ENCODE peak calls at places on chromosomes 3 and 15, in ten cellular contexts. One of them, this sample, is unnamed. For H4K20me1, H3K36me3 and H3K27me3, the result is how much of the 10 kb centered on the place peaks cover.

GRCh38 chr3:101643861-101644613 is 32.9 kb downstream of the ZBTB11 start:
- DNase-seq in fibroblast of lung: peak
- DNase-seq in HCT116: peak
- DNase-seq in hepatocyte: no peak
- DNase-seq in endothelial cell of umbilical vein: peak
- DNase-seq in Karpas-422: no peak
- DNase-seq in IMR-90: peak
- DNase-seq in H1: no peak
- DNase-seq in HepG2: no peak
- DNase-seq in GM23248: peak
- DNase-seq in this sample: peak

GRCh38 chr15:40190591-40190990 is 29.7 kb downstream of the BUB1B start:
- DNase-seq in fibroblast of lung: peak
- DNase-seq in HCT116: no peak
- DNase-seq in hepatocyte: no peak
- DNase-seq in endothelial cell of umbilical vein: peak
- DNase-seq in Karpas-422: no peak
- DNase-seq in IMR-90: peak
- DNase-seq in H1: no peak
- DNase-seq in HepG2: no peak
- DNase-seq in GM23248: peak
- DNase-seq in this sample: peak

GRCh38 chr15:31062965-31063355 is 38.6 kb downstream of the TRPM1 start:
- DNase-seq in fibroblast of lung: no peak
- DNase-seq in HCT116: no peak
- DNase-seq in hepatocyte: no peak
- DNase-seq in endothelial cell of umbilical vein: peak
- DNase-seq in Karpas-422: no peak
- DNase-seq in IMR-90: no peak
- DNase-seq in H1: no peak
- DNase-seq in HepG2: no peak
- DNase-seq in GM23248: peak
- DNase-seq in this sample: no peak

GRCh38 chr15:92820233-92821021 is 79.7 kb upstream of the CHD2 start:
- DNase-seq in fibroblast of lung: peak
- DNase-seq in HCT116: peak
- DNase-seq in hepatocyte: peak
- DNase-seq in endothelial cell of umbilical vein: peak
- DNase-seq in Karpas-422: peak
- DNase-seq in IMR-90: peak
- DNase-seq in H1: peak
- DNase-seq in HepG2: peak
- DNase-seq in GM23248: peak
- DNase-seq in this sample: peak

GRCh38 chr15:25743160-25743908 is 119.8 kb downstream of the ATP10A start:
- DNase-seq in fibroblast of lung: peak
- DNase-seq in HCT116: no peak
- DNase-seq in hepatocyte: no peak
- DNase-seq in endothelial cell of umbilical vein: no peak
- DNase-seq in Karpas-422: no peak
- DNase-seq in IMR-90: peak
- DNase-seq in H1: no peak
- DNase-seq in HepG2: no peak
- DNase-seq in GM23248: no peak
- DNase-seq in this sample: no peak

GRCh38 chr3:127275287-127275781 is 12.5 kb downstream of the PRR20G start:
- DNase-seq in fibroblast of lung: peak
- DNase-seq in HCT116: no peak
- DNase-seq in hepatocyte: no peak
- DNase-seq in endothelial cell of umbilical vein: no peak
- DNase-seq in Karpas-422: no peak
- DNase-seq in IMR-90: no peak
- DNase-seq in H1: no peak
- DNase-seq in HepG2: no peak
- DNase-seq in GM23248: peak
- DNase-seq in this sample: peak

GRCh38 chr15:101439285-101439919 is 50.1 kb downstream of the PCSK6 start:
- DNase-seq in fibroblast of lung: peak
- DNase-seq in HCT116: no peak
- DNase-seq in hepatocyte: peak
- DNase-seq in endothelial cell of umbilical vein: no peak
- DNase-seq in Karpas-422: no peak
- DNase-seq in IMR-90: no peak
- DNase-seq in H1: no peak
- DNase-seq in HepG2: peak
- DNase-seq in GM23248: no peak
- DNase-seq in this sample: peak

GRCh38 chr3:77254967-77255831 is 215.3 kb downstream of the ROBO2 start:
- DNase-seq in fibroblast of lung: peak
- DNase-seq in HCT116: no peak
- DNase-seq in hepatocyte: peak
- DNase-seq in endothelial cell of umbilical vein: peak
- DNase-seq in Karpas-422: peak
- DNase-seq in IMR-90: peak
- DNase-seq in H1: no peak
- DNase-seq in HepG2: peak
- DNase-seq in GM23248: peak
- DNase-seq in this sample: peak

GRCh38 chr15:41746802-41747201 is 27.5 kb upstream of the MAPKBP1 start:
- DNase-seq in fibroblast of lung: peak
- DNase-seq in HCT116: no peak
- DNase-seq in hepatocyte: no peak
- DNase-seq in endothelial cell of umbilical vein: peak
- DNase-seq in Karpas-422: no peak
- DNase-seq in IMR-90: peak
- DNase-seq in H1: no peak
- DNase-seq in HepG2: no peak
- DNase-seq in GM23248: peak
- DNase-seq in this sample: peak

GRCh38 chr15:85760531-85761371 is 34.0 kb downstream of the KLHL25 start:
- DNase-seq in fibroblast of lung: no peak
- DNase-seq in HCT116: no peak
- DNase-seq in hepatocyte: no peak
- DNase-seq in endothelial cell of umbilical vein: no peak
- DNase-seq in Karpas-422: no peak
- DNase-seq in IMR-90: no peak
- DNase-seq in H1: no peak
- DNase-seq in HepG2: no peak
- DNase-seq in GM23248: no peak
- DNase-seq in this sample: no peak

GRCh38 chr15:85761635-85762034 is 33.1 kb downstream of the KLHL25 start:
- DNase-seq in fibroblast of lung: peak
- DNase-seq in HCT116: no peak
- DNase-seq in hepatocyte: no peak
- DNase-seq in endothelial cell of umbilical vein: no peak
- DNase-seq in Karpas-422: no peak
- DNase-seq in IMR-90: peak
- DNase-seq in H1: no peak
- DNase-seq in HepG2: no peak
- DNase-seq in GM23248: no peak
- DNase-seq in this sample: no peak

GRCh38 chr15:85759391-85759790 is 35.3 kb downstream of the KLHL25 start:
- DNase-seq in fibroblast of lung: no peak
- DNase-seq in HCT116: no peak
- DNase-seq in hepatocyte: no peak
- DNase-seq in endothelial cell of umbilical vein: no peak
- DNase-seq in Karpas-422: no peak
- DNase-seq in IMR-90: no peak
- DNase-seq in H1: no peak
- DNase-seq in HepG2: no peak
- DNase-seq in GM23248: no peak
- DNase-seq in this sample: no peak

GRCh38 chr15:85758655-85758978 is 36.1 kb downstream of the KLHL25 start:
- DNase-seq in fibroblast of lung: no peak
- DNase-seq in HCT116: no peak
- DNase-seq in hepatocyte: no peak
- DNase-seq in endothelial cell of umbilical vein: no peak
- DNase-seq in Karpas-422: no peak
- DNase-seq in IMR-90: no peak
- DNase-seq in H1: no peak
- DNase-seq in HepG2: no peak
- DNase-seq in GM23248: no peak
- DNase-seq in this sample: no peak

DNA sequence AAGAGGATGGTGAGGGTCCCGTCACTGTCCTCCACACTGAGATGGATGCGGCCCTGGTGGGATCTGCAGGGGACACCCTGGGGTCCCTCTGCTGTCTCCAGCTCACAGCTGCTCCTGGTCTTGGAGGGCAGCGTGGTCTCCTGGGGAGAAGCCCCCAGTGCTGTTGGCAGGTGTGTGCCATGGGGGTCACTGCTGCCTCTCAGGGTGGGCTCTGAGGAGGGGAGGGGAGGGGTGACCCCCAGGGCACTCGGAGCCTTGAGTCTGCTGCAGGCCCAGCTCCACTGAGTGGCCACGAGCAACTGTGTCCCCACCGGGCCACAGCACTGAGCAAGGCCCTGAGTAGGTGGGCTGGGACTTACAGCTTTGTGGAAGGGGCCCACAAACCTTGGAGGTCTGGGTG is 34.7 kb downstream of the KLHL25 start:
- DNase-seq in fibroblast of lung: no peak
- DNase-seq in HCT116: no peak
- DNase-seq in hepatocyte: no peak
- DNase-seq in endothelial cell of umbilical vein: no peak
- DNase-seq in Karpas-422: no peak
- DNase-seq in IMR-90: no peak
- DNase-seq in H1: no peak
- DNase-seq in HepG2: no peak
- DNase-seq in GM23248: no peak
- DNase-seq in this sample: no peak
- H4K20me1 ChIP-seq in fibroblast of lung: under half
- H4K20me1 ChIP-seq in HCT116: under half
- H4K20me1 ChIP-seq in hepatocyte: under half
- H4K20me1 ChIP-seq in endothelial cell of umbilical vein: under half
- H4K20me1 ChIP-seq in Karpas-422: under half
- H4K20me1 ChIP-seq in IMR-90: under half
- H4K20me1 ChIP-seq in H1: under half
- H4K20me1 ChIP-seq in HepG2: under half
- H4K20me1 ChIP-seq in GM23248: under half
- H4K20me1 ChIP-seq in this sample: under half

GRCh38 chr15:50485389-50485788 is 61.1 kb downstream of the USP50 start:
- DNase-seq in fibroblast of lung: no peak
- DNase-seq in HCT116: no peak
- DNase-seq in hepatocyte: no peak
- DNase-seq in endothelial cell of umbilical vein: no peak
- DNase-seq in Karpas-422: no peak
- DNase-seq in IMR-90: no peak
- DNase-seq in H1: no peak
- DNase-seq in HepG2: no peak
- DNase-seq in GM23248: no peak
- DNase-seq in this sample: no peak

GRCh38 chr15:50484781-50485180 is 60.6 kb downstream of the USP8 start:
- DNase-seq in fibroblast of lung: no peak
- DNase-seq in HCT116: no peak
- DNase-seq in hepatocyte: no peak
- DNase-seq in endothelial cell of umbilical vein: no peak
- DNase-seq in Karpas-422: no peak
- DNase-seq in IMR-90: no peak
- DNase-seq in H1: no peak
- DNase-seq in HepG2: no peak
- DNase-seq in GM23248: no peak
- DNase-seq in this sample: no peak

GRCh38 chr15:50487287-50487686 is 59.2 kb downstream of the USP50 start:
- DNase-seq in fibroblast of lung: no peak
- DNase-seq in HCT116: no peak
- DNase-seq in hepatocyte: no peak
- DNase-seq in endothelial cell of umbilical vein: no peak
- DNase-seq in Karpas-422: no peak
- DNase-seq in IMR-90: no peak
- DNase-seq in H1: no peak
- DNase-seq in HepG2: no peak
- DNase-seq in GM23248: no peak
- DNase-seq in this sample: no peak
- H3K36me3 ChIP-seq in fibroblast of lung: under half
- H3K36me3 ChIP-seq in HCT116: under half
- H3K36me3 ChIP-seq in hepatocyte: under half
- H3K36me3 ChIP-seq in endothelial cell of umbilical vein: under half
- H3K36me3 ChIP-seq in Karpas-422: under half
- H3K36me3 ChIP-seq in IMR-90: under half
- H3K36me3 ChIP-seq in H1: under half
- H3K36me3 ChIP-seq in HepG2: half or more
- H3K36me3 ChIP-seq in GM23248: half or more
- H3K36me3 ChIP-seq in this sample: under half

GRCh38 chr3:131224886-131225550 is 156.6 kb upstream of the NUDT16 start:
- DNase-seq in fibroblast of lung: peak
- DNase-seq in HCT116: no peak
- DNase-seq in hepatocyte: no peak
- DNase-seq in endothelial cell of umbilical vein: no peak
- DNase-seq in Karpas-422: no peak
- DNase-seq in IMR-90: peak
- DNase-seq in H1: no peak
- DNase-seq in HepG2: no peak
- DNase-seq in GM23248: peak
- DNase-seq in this sample: peak
- H3K27me3 ChIP-seq in fibroblast of lung: under half
- H3K27me3 ChIP-seq in HCT116: under half
- H3K27me3 ChIP-seq in hepatocyte: under half
- H3K27me3 ChIP-seq in endothelial cell of umbilical vein: under half
- H3K27me3 ChIP-seq in Karpas-422: under half
- H3K27me3 ChIP-seq in IMR-90: under half
- H3K27me3 ChIP-seq in H1: under half
- H3K27me3 ChIP-seq in HepG2: under half
- H3K27me3 ChIP-seq in GM23248: under half
- H3K27me3 ChIP-seq in this sample: under half

GRCh38 chr3:13393427-13394360 is 26.4 kb downstream of the NUP210 start:
- DNase-seq in fibroblast of lung: no peak
- DNase-seq in HCT116: no peak
- DNase-seq in hepatocyte: peak
- DNase-seq in endothelial cell of umbilical vein: no peak
- DNase-seq in Karpas-422: no peak
- DNase-seq in IMR-90: no peak
- DNase-seq in H1: no peak
- DNase-seq in HepG2: peak
- DNase-seq in GM23248: no peak
- DNase-seq in this sample: no peak

GRCh38 chr3:13397316-13397715 is 22.8 kb downstream of the NUP210 start:
- DNase-seq in fibroblast of lung: no peak
- DNase-seq in HCT116: no peak
- DNase-seq in hepatocyte: no peak
- DNase-seq in endothelial cell of umbilical vein: no peak
- DNase-seq in Karpas-422: no peak
- DNase-seq in IMR-90: no peak
- DNase-seq in H1: no peak
- DNase-seq in HepG2: no peak
- DNase-seq in GM23248: no peak
- DNase-seq in this sample: no peak

GRCh38 chr3:13389378-13389777 is 30.7 kb downstream of the NUP210 start:
- DNase-seq in fibroblast of lung: no peak
- DNase-seq in HCT116: no peak
- DNase-seq in hepatocyte: no peak
- DNase-seq in endothelial cell of umbilical vein: no peak
- DNase-seq in Karpas-422: no peak
- DNase-seq in IMR-90: no peak
- DNase-seq in H1: no peak
- DNase-seq in HepG2: no peak
- DNase-seq in GM23248: no peak
- DNase-seq in this sample: no peak

GRCh38 chr3:13391308-13391707 is 28.8 kb downstream of the NUP210 start:
- DNase-seq in fibroblast of lung: no peak
- DNase-seq in HCT116: no peak
- DNase-seq in hepatocyte: no peak
- DNase-seq in endothelial cell of umbilical vein: no peak
- DNase-seq in Karpas-422: no peak
- DNase-seq in IMR-90: no peak
- DNase-seq in H1: no peak
- DNase-seq in HepG2: no peak
- DNase-seq in GM23248: no peak
- DNase-seq in this sample: no peak

GRCh38 chr3:13394363-13394762 is 25.8 kb downstream of the NUP210 start:
- DNase-seq in fibroblast of lung: no peak
- DNase-seq in HCT116: no peak
- DNase-seq in hepatocyte: no peak
- DNase-seq in endothelial cell of umbilical vein: no peak
- DNase-seq in Karpas-422: no peak
- DNase-seq in IMR-90: no peak
- DNase-seq in H1: no peak
- DNase-seq in HepG2: no peak
- DNase-seq in GM23248: no peak
- DNase-seq in this sample: no peak
- H4K20me1 ChIP-seq in fibroblast of lung: under half
- H4K20me1 ChIP-seq in HCT116: under half
- H4K20me1 ChIP-seq in hepatocyte: under half
- H4K20me1 ChIP-seq in endothelial cell of umbilical vein: under half
- H4K20me1 ChIP-seq in Karpas-422: under half
- H4K20me1 ChIP-seq in IMR-90: under half
- H4K20me1 ChIP-seq in H1: under half
- H4K20me1 ChIP-seq in HepG2: under half
- H4K20me1 ChIP-seq in GM23248: under half
- H4K20me1 ChIP-seq in this sample: under half

This sample was measured in PC-3.